ENCODE peak calls at places on chromosomes 7 and 10, in five cellular contexts. Z, N, O, H and B are unnamed samples.
A peak's percentile ranks its signal among the peaks of the same experiment; 100 is the strongest.

GRCh38 chr7:29106128-29106988 is 40.0 kb downstream of the CPVL start:
- DNase-seq in Z (no peak), N (peak; percentile 65), O (no peak), H (no peak), B (no peak)

GRCh38 chr10:103693070-103693811 is 162.1 kb downstream of the SH3PXD2A start:
- DNase-seq in Z (no peak), N (no peak), O (no peak), H (peak; percentile 39), B (peak; percentile 70)

GRCh38 chr7:130430841-130431713 is 9.7 kb downstream of the CEP41 start:
- DNase-seq in Z (no peak), N (no peak), O (no peak), H (no peak), B (no peak)

GRCh38 chr7:44145419-44145968 is 4.4 kb upstream of the MYL7 start:
- DNase-seq in Z (peak; percentile 46), N (peak; percentile 8), O (no peak), H (peak; percentile 41), B (no peak)

GRCh38 chr10:121240011-121240410 is 358.2 kb downstream of the FGFR2 start:
- DNase-seq in Z (no peak), N (peak; percentile 62), O (no peak), H (no peak), B (peak; percentile 83)

GRCh38 chr10:82394122-82394521 is 519.1 kb downstream of the NRG3 start:
- DNase-seq in Z (no peak), N (no peak), O (peak; percentile 62), H (no peak), B (no peak)

GRCh38 chr10:4061441-4061951 is 276.5 kb upstream of the KLF6 start:
- DNase-seq in Z (no peak), N (peak; percentile 60), O (no peak), H (no peak), B (peak; percentile 81)

GRCh38 chr7:46131916-46132795 is 211.1 kb upstream of the IGFBP3 start:
- DNase-seq in Z (no peak), N (peak; percentile 57), O (no peak), H (no peak), B (no peak)

GRCh38 chr7:17105701-17106100 is 192.8 kb upstream of the AHR start:
- DNase-seq in Z (no peak), N (no peak), O (no peak), H (no peak), B (no peak)

GRCh38 chr10:70481831-70482530 is 3.4 kb downstream of the PALD1 start:
- DNase-seq in Z (no peak), N (no peak), O (no peak), H (no peak), B (peak; percentile 36)

GRCh38 chr7:105408791-105409410 is 20.2 kb upstream of the SRPK2 start:
- DNase-seq in Z (no peak), N (peak; percentile 66), O (no peak), H (no peak), B (no peak)

GRCh38 chr7:85602196-85602595 is 415.3 kb upstream of the SEMA3D start:
- DNase-seq in Z (no peak), N (no peak), O (no peak), H (no peak), B (no peak)

GRCh38 chr10:527416-527815 is 162.1 kb downstream of the DIP2C start:
- DNase-seq in Z (no peak), N (no peak), O (no peak), H (no peak), B (no peak)

GRCh38 chr10:3691482-3691881 is 93.5 kb downstream of the KLF6 start:
- DNase-seq in Z (no peak), N (no peak), O (no peak), H (no peak), B (no peak)

GRCh38 chr10:51321968-51322367 is 247.7 kb downstream of the PRKG1 start:
- DNase-seq in Z (no peak), N (peak; percentile 26), O (no peak), H (no peak), B (no peak)

GRCh38 chr7:116691664-116692063 is 19.7 kb downstream of the MET start:
- DNase-seq in Z (no peak), N (peak; percentile 69), O (no peak), H (no peak), B (no peak)

GRCh38 chr7:93119191-93119905 is 1.6 kb upstream of the SAMD9 start:
- DNase-seq in Z (no peak), N (peak; percentile 47), O (no peak), H (no peak), B (peak; percentile 2)

GRCh38 chr7:137958593-137959431 is 43.1 kb downstream of the CREB3L2 start:
- DNase-seq in Z (no peak), N (no peak), O (no peak), H (no peak), B (no peak)

GRCh38 chr7:47327698-47328391 is 254.1 kb downstream of the TNS3 start:
- DNase-seq in Z (peak; percentile 82), N (peak; percentile 47), O (peak; percentile 74), H (no peak), B (peak; percentile 79)

GRCh38 chr7:47326220-47326619 is 255.7 kb downstream of the TNS3 start:
- DNase-seq in Z (no peak), N (peak; percentile 92), O (peak; percentile 17), H (no peak), B (no peak)

GRCh38 chr7:47326808-47327207 is 255.1 kb downstream of the TNS3 start:
- DNase-seq in Z (no peak), N (no peak), O (peak; percentile 42), H (no peak), B (no peak)

GRCh38 chr7:47328392-47329319 is 253.3 kb downstream of the TNS3 start:
- DNase-seq in Z (no peak), N (no peak), O (no peak), H (no peak), B (no peak)

GRCh38 chr7:47327306-47327697 is 254.6 kb downstream of the TNS3 start:
- DNase-seq in Z (no peak), N (no peak), O (no peak), H (no peak), B (no peak)
- H3K4me3 ChIP-seq in Z (peak overlapping the region; percentile 38), N (no peak overlapping the region), O (peak overlapping the region; percentile 15), H (no peak overlapping the region), B (no peak overlapping the region)

GRCh38 chr10:37448161-37448560 is 322.8 kb downstream of the ANKRD30A start:
- DNase-seq in Z (no peak), N (no peak), O (no peak), H (no peak), B (no peak)
- H3K4me3 ChIP-seq in Z (no peak overlapping the region), N (no peak overlapping the region), O (no peak overlapping the region), H (no peak overlapping the region), B (no peak overlapping the region)

DNA sequence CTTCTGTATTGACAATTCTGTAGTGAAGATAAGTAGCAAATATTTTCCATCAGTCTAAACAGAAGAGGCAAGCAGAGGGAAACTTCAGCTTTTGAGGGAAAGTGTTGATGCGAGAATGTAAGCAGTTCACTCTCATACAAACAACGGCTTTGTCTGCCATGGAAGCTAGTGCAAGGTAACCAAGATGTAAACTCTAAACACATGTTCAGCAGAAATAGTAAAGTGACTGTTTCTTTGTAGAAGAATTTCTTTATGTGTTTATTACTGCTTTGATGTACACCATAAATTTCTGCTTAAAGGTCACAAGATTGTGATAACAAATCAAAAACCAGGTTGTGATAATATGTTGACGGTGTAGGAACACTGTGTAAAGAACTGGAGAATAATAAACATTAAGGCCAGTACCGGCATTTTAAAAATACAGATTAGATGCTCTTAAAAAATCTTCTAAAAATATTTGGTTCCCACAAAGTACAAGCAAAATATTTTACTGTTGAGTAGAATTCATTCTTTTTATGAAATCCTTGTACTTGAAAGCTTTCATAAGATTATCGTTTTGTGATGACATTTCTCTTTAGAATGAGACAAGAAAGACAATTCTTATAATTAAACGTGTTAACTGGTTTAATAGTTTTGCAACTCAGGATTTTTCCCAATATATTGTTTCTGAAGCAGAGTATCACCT is 34.2 kb downstream of the SEMA3C start:
- DNase-seq in Z (no peak), N (no peak), O (no peak), H (no peak), B (no peak)
- H3K4me3 ChIP-seq in Z (no peak overlapping the region), N (no peak overlapping the region), O (no peak overlapping the region), H (no peak overlapping the region), B (no peak overlapping the region)

GRCh38 chr7:35468606-35469005 is 214.7 kb upstream of the TBX20 start:
- DNase-seq in Z (no peak), N (no peak), O (no peak), H (no peak), B (no peak)

GRCh38 chr7:35463751-35464150 is 209.9 kb upstream of the TBX20 start:
- DNase-seq in Z (no peak), N (no peak), O (no peak), H (no peak), B (no peak)

GRCh38 chr7:35467456-35467978 is 213.6 kb upstream of the TBX20 start:
- DNase-seq in Z (no peak), N (no peak), O (no peak), H (no peak), B (no peak)

GRCh38 chr7:35465791-35466336 is 212.0 kb upstream of the TBX20 start:
- DNase-seq in Z (no peak), N (no peak), O (no peak), H (no peak), B (no peak)

DNA sequence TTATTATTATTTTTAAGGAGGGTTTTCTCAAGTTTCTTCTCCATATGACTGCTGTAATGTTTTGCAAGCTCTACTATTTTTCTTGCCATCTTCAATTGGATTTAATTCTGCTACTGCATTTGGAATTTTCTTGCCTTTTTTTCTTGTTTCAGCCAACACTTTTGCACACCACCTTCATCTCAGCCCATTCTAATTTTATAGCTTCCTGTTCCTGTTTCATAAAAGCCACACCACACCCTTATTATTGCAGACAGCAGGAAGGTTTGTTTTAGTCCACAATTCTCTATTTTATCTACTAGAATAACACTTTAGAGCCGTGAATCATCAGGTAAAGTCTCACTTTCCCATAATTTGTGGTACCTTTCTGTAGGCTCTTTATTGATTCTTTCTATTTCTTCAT is 209.3 kb upstream of the TBX20 start:
- DNase-seq in Z (no peak), N (no peak), O (no peak), H (no peak), B (no peak)
- H3K4me3 ChIP-seq in Z (no peak overlapping the region), N (no peak overlapping the region), O (no peak overlapping the region), H (no peak overlapping the region), B (no peak overlapping the region)

GRCh38 chr7:36185092-36185491 is 32.0 kb downstream of the EEPD1 start:
- DNase-seq in Z (no peak), N (no peak), O (no peak), H (no peak), B (no peak)
- H3K4me3 ChIP-seq in Z (no peak overlapping the region), N (no peak overlapping the region), O (no peak overlapping the region), H (no peak overlapping the region), B (no peak overlapping the region)

GRCh38 chr10:47383254-47384147 is 592 bp downstream of the ZNF488 start:
- DNase-seq in Z (no peak), N (peak; percentile 19), O (no peak), H (no peak), B (no peak)
- H3K4me3 ChIP-seq in Z (peak overlapping the region; percentile 85), N (peak overlapping the region; percentile 61), O (peak overlapping the region; percentile 70), H (peak overlapping the region; percentile 84), B (peak overlapping the region; percentile 42)